ENCODE peak calls at places on chromosomes 11 and 22, in eight cellular contexts. One of them, this sample, is unnamed. For H3K4me1, the result is how much of the 10 kb centered on the place peaks cover.

GRCh38 chr11:118705111-118705741 is 25.8 kb upstream of the TREH start:
- ATAC-seq in GM12878: peak
- ATAC-seq in gastrocnemius medialis: no peak
- ATAC-seq in heart left ventricle: no peak
- ATAC-seq in A549: no peak
- ATAC-seq in body of pancreas: no peak
- ATAC-seq in right lobe of liver: no peak
- ATAC-seq in HepG2: no peak
- ATAC-seq in this sample: no peak

GRCh38 chr11:34405079-34405858 is 33.5 kb upstream of the CAT start:
- ATAC-seq in GM12878: peak
- ATAC-seq in gastrocnemius medialis: no peak
- ATAC-seq in heart left ventricle: no peak
- ATAC-seq in A549: no peak
- ATAC-seq in body of pancreas: no peak
- ATAC-seq in right lobe of liver: no peak
- ATAC-seq in HepG2: no peak
- ATAC-seq in this sample: no peak

GRCh38 chr11:41947392-41947791 is 487.9 kb upstream of the LRRC4C start:
- ATAC-seq in GM12878: no peak
- ATAC-seq in gastrocnemius medialis: no peak
- ATAC-seq in heart left ventricle: no peak
- ATAC-seq in A549: no peak
- ATAC-seq in body of pancreas: no peak
- ATAC-seq in right lobe of liver: no peak
- ATAC-seq in HepG2: no peak
- ATAC-seq in this sample: no peak

GRCh38 chr22:37824674-37825641 is 1.8 kb downstream of the GALR3 start:
- ATAC-seq in GM12878: no peak
- ATAC-seq in gastrocnemius medialis: no peak
- ATAC-seq in heart left ventricle: no peak
- ATAC-seq in A549: no peak
- ATAC-seq in body of pancreas: no peak
- ATAC-seq in right lobe of liver: peak
- ATAC-seq in HepG2: no peak
- ATAC-seq in this sample: no peak

GRCh38 chr22:27317156-27317555 is 484.4 kb downstream of the MN1 start:
- ATAC-seq in GM12878: no peak
- ATAC-seq in gastrocnemius medialis: no peak
- ATAC-seq in heart left ventricle: no peak
- ATAC-seq in A549: peak
- ATAC-seq in body of pancreas: no peak
- ATAC-seq in right lobe of liver: no peak
- ATAC-seq in HepG2: no peak
- ATAC-seq in this sample: no peak

GRCh38 chr22:17733484-17733883 is 40.8 kb downstream of the BID start:
- ATAC-seq in GM12878: no peak
- ATAC-seq in gastrocnemius medialis: no peak
- ATAC-seq in heart left ventricle: no peak
- ATAC-seq in A549: no peak
- ATAC-seq in body of pancreas: no peak
- ATAC-seq in right lobe of liver: no peak
- ATAC-seq in HepG2: no peak
- ATAC-seq in this sample: no peak

GRCh38 chr11:44376423-44376822 is 66.5 kb upstream of the ALX4 start:
- ATAC-seq in GM12878: no peak
- ATAC-seq in gastrocnemius medialis: no peak
- ATAC-seq in heart left ventricle: no peak
- ATAC-seq in A549: no peak
- ATAC-seq in body of pancreas: no peak
- ATAC-seq in right lobe of liver: no peak
- ATAC-seq in HepG2: no peak
- ATAC-seq in this sample: no peak

GRCh38 chr11:10628506-10629236 is 60.2 kb upstream of the LYVE1 start:
- ATAC-seq in GM12878: peak
- ATAC-seq in gastrocnemius medialis: no peak
- ATAC-seq in heart left ventricle: no peak
- ATAC-seq in A549: no peak
- ATAC-seq in body of pancreas: no peak
- ATAC-seq in right lobe of liver: no peak
- ATAC-seq in HepG2: no peak
- ATAC-seq in this sample: no peak

GRCh38 chr11:34986883-34987525 is 70.6 kb downstream of the PDHX start:
- ATAC-seq in GM12878: no peak
- ATAC-seq in gastrocnemius medialis: no peak
- ATAC-seq in heart left ventricle: no peak
- ATAC-seq in A549: no peak
- ATAC-seq in body of pancreas: peak
- ATAC-seq in right lobe of liver: peak
- ATAC-seq in HepG2: no peak
- ATAC-seq in this sample: no peak

GRCh38 chr11:33536178-33536577 is 164.4 kb downstream of the C11orf91 start:
- ATAC-seq in GM12878: no peak
- ATAC-seq in gastrocnemius medialis: no peak
- ATAC-seq in heart left ventricle: no peak
- ATAC-seq in A549: no peak
- ATAC-seq in body of pancreas: no peak
- ATAC-seq in right lobe of liver: no peak
- ATAC-seq in HepG2: no peak
- ATAC-seq in this sample: no peak

GRCh38 chr11:2203440-2204259 is 32.0 kb upstream of the TH start:
- ATAC-seq in GM12878: no peak
- ATAC-seq in gastrocnemius medialis: no peak
- ATAC-seq in heart left ventricle: no peak
- ATAC-seq in A549: no peak
- ATAC-seq in body of pancreas: no peak
- ATAC-seq in right lobe of liver: no peak
- ATAC-seq in HepG2: peak
- ATAC-seq in this sample: no peak

GRCh38 chr11:80086496-80087055 is 645.7 kb upstream of the TENM4 start:
- ATAC-seq in GM12878: no peak
- ATAC-seq in gastrocnemius medialis: no peak
- ATAC-seq in heart left ventricle: no peak
- ATAC-seq in A549: no peak
- ATAC-seq in body of pancreas: no peak
- ATAC-seq in right lobe of liver: no peak
- ATAC-seq in HepG2: no peak
- ATAC-seq in this sample: no peak

GRCh38 chr11:134374171-134374570 is 37.9 kb downstream of the B3GAT1 start:
- ATAC-seq in GM12878: no peak
- ATAC-seq in gastrocnemius medialis: no peak
- ATAC-seq in heart left ventricle: no peak
- ATAC-seq in A549: no peak
- ATAC-seq in body of pancreas: no peak
- ATAC-seq in right lobe of liver: no peak
- ATAC-seq in HepG2: no peak
- ATAC-seq in this sample: no peak

GRCh38 chr22:41380993-41381328 is 781 bp upstream of the TEF start:
- ATAC-seq in GM12878: peak
- ATAC-seq in gastrocnemius medialis: peak
- ATAC-seq in heart left ventricle: peak
- ATAC-seq in A549: peak
- ATAC-seq in body of pancreas: peak
- ATAC-seq in right lobe of liver: peak
- ATAC-seq in HepG2: peak
- ATAC-seq in this sample: peak

GRCh38 chr11:10975287-10975721 is 117.5 kb upstream of the ZBED5 start:
- ATAC-seq in GM12878: no peak
- ATAC-seq in gastrocnemius medialis: no peak
- ATAC-seq in heart left ventricle: no peak
- ATAC-seq in A549: no peak
- ATAC-seq in body of pancreas: no peak
- ATAC-seq in right lobe of liver: no peak
- ATAC-seq in HepG2: no peak
- ATAC-seq in this sample: no peak

GRCh38 chr22:42343551-42344081 is 73.2 kb upstream of the TCF20 start:
- ATAC-seq in GM12878: no peak
- ATAC-seq in gastrocnemius medialis: peak
- ATAC-seq in heart left ventricle: no peak
- ATAC-seq in A549: peak
- ATAC-seq in body of pancreas: peak
- ATAC-seq in right lobe of liver: no peak
- ATAC-seq in HepG2: no peak
- ATAC-seq in this sample: peak

GRCh38 chr11:58043379-58043778 is 12.6 kb downstream of the OR6Q1 start:
- ATAC-seq in GM12878: no peak
- ATAC-seq in gastrocnemius medialis: no peak
- ATAC-seq in heart left ventricle: no peak
- ATAC-seq in A549: no peak
- ATAC-seq in body of pancreas: no peak
- ATAC-seq in right lobe of liver: no peak
- ATAC-seq in HepG2: no peak
- ATAC-seq in this sample: no peak

GRCh38 chr11:3123316-3123715 is 41.8 kb downstream of the OSBPL5 start:
- ATAC-seq in GM12878: no peak
- ATAC-seq in gastrocnemius medialis: peak
- ATAC-seq in heart left ventricle: peak
- ATAC-seq in A549: no peak
- ATAC-seq in body of pancreas: no peak
- ATAC-seq in right lobe of liver: no peak
- ATAC-seq in HepG2: no peak
- ATAC-seq in this sample: peak

GRCh38 chr11:115581871-115582639 is 77.8 kb upstream of the CADM1 start:
- ATAC-seq in GM12878: no peak
- ATAC-seq in gastrocnemius medialis: no peak
- ATAC-seq in heart left ventricle: no peak
- ATAC-seq in A549: peak
- ATAC-seq in body of pancreas: no peak
- ATAC-seq in right lobe of liver: peak
- ATAC-seq in HepG2: peak
- ATAC-seq in this sample: no peak

GRCh38 chr11:1820463-1821325 is 14.1 kb upstream of the SYT8 start:
- ATAC-seq in GM12878: no peak
- ATAC-seq in gastrocnemius medialis: no peak
- ATAC-seq in heart left ventricle: no peak
- ATAC-seq in A549: no peak
- ATAC-seq in body of pancreas: no peak
- ATAC-seq in right lobe of liver: no peak
- ATAC-seq in HepG2: no peak
- ATAC-seq in this sample: no peak

GRCh38 chr11:57276857-57277505 is 39.9 kb upstream of the APLNR start:
- ATAC-seq in GM12878: no peak
- ATAC-seq in gastrocnemius medialis: peak
- ATAC-seq in heart left ventricle: peak
- ATAC-seq in A549: no peak
- ATAC-seq in body of pancreas: peak
- ATAC-seq in right lobe of liver: peak
- ATAC-seq in HepG2: no peak
- ATAC-seq in this sample: peak

GRCh38 chr11:32107647-32108046 is 16.8 kb downstream of the RCN1 start:
- ATAC-seq in GM12878: peak
- ATAC-seq in gastrocnemius medialis: no peak
- ATAC-seq in heart left ventricle: no peak
- ATAC-seq in A549: no peak
- ATAC-seq in body of pancreas: no peak
- ATAC-seq in right lobe of liver: no peak
- ATAC-seq in HepG2: no peak
- ATAC-seq in this sample: no peak

GRCh38 chr11:98589975-98590374 is 430.8 kb upstream of the CNTN5 start:
- ATAC-seq in GM12878: no peak
- ATAC-seq in gastrocnemius medialis: no peak
- ATAC-seq in heart left ventricle: no peak
- ATAC-seq in A549: no peak
- ATAC-seq in body of pancreas: no peak
- ATAC-seq in right lobe of liver: no peak
- ATAC-seq in HepG2: no peak
- ATAC-seq in this sample: no peak

GRCh38 chr11:13294178-13294577 is 16.6 kb downstream of the BMAL1 start:
- ATAC-seq in GM12878: peak
- ATAC-seq in gastrocnemius medialis: no peak
- ATAC-seq in heart left ventricle: no peak
- ATAC-seq in A549: no peak
- ATAC-seq in body of pancreas: no peak
- ATAC-seq in right lobe of liver: no peak
- ATAC-seq in HepG2: no peak
- ATAC-seq in this sample: no peak
- H3K4me1 ChIP-seq in GM12878: under half
- H3K4me1 ChIP-seq in gastrocnemius medialis: half or more
- H3K4me1 ChIP-seq in heart left ventricle: under half
- H3K4me1 ChIP-seq in A549: under half
- H3K4me1 ChIP-seq in body of pancreas: under half
- H3K4me1 ChIP-seq in right lobe of liver: under half
- H3K4me1 ChIP-seq in HepG2: under half
- H3K4me1 ChIP-seq in this sample: half or more

GRCh38 chr22:39095971-39096370 is 1.1 kb upstream of the APOBEC3H start:
- ATAC-seq in GM12878: no peak
- ATAC-seq in gastrocnemius medialis: no peak
- ATAC-seq in heart left ventricle: no peak
- ATAC-seq in A549: no peak
- ATAC-seq in body of pancreas: no peak
- ATAC-seq in right lobe of liver: no peak
- ATAC-seq in HepG2: no peak
- ATAC-seq in this sample: no peak

GRCh38 chr22:39094717-39095389 is 2.2 kb upstream of the APOBEC3H start:
- ATAC-seq in GM12878: no peak
- ATAC-seq in gastrocnemius medialis: no peak
- ATAC-seq in heart left ventricle: no peak
- ATAC-seq in A549: no peak
- ATAC-seq in body of pancreas: no peak
- ATAC-seq in right lobe of liver: no peak
- ATAC-seq in HepG2: no peak
- ATAC-seq in this sample: no peak

GRCh38 chr22:39098576-39098975 is 1.5 kb downstream of the APOBEC3H start:
- ATAC-seq in GM12878: peak
- ATAC-seq in gastrocnemius medialis: no peak
- ATAC-seq in heart left ventricle: no peak
- ATAC-seq in A549: no peak
- ATAC-seq in body of pancreas: no peak
- ATAC-seq in right lobe of liver: no peak
- ATAC-seq in HepG2: no peak
- ATAC-seq in this sample: no peak

GRCh38 chr22:39098026-39098425 is 982 bp downstream of the APOBEC3H start:
- ATAC-seq in GM12878: peak
- ATAC-seq in gastrocnemius medialis: no peak
- ATAC-seq in heart left ventricle: no peak
- ATAC-seq in A549: no peak
- ATAC-seq in body of pancreas: no peak
- ATAC-seq in right lobe of liver: no peak
- ATAC-seq in HepG2: peak
- ATAC-seq in this sample: no peak

GRCh38 chr22:39097098-39098020 is at the start of gene APOBEC3H:
- ATAC-seq in GM12878: peak
- ATAC-seq in gastrocnemius medialis: no peak
- ATAC-seq in heart left ventricle: no peak
- ATAC-seq in A549: peak
- ATAC-seq in body of pancreas: peak
- ATAC-seq in right lobe of liver: peak
- ATAC-seq in HepG2: peak
- ATAC-seq in this sample: no peak
- TF ChIP-seq POLR2A in GM12878: peak
- TF ChIP-seq POLR2A in gastrocnemius medialis: no peak
- TF ChIP-seq POLR2A in heart left ventricle: no peak
- TF ChIP-seq POLR2A in A549: no peak
- TF ChIP-seq POLR2A in body of pancreas: no peak
- TF ChIP-seq POLR2A in right lobe of liver: no peak
- TF ChIP-seq POLR2A in HepG2: no peak
- TF ChIP-seq POLR2A in this sample: no peak

GRCh38 chr22:23533328-23533762 is 46.7 kb downstream of the IGLL1 start:
- ATAC-seq in GM12878: peak
- ATAC-seq in gastrocnemius medialis: no peak
- ATAC-seq in heart left ventricle: no peak
- ATAC-seq in A549: peak
- ATAC-seq in body of pancreas: no peak
- ATAC-seq in right lobe of liver: no peak
- ATAC-seq in HepG2: peak
- ATAC-seq in this sample: no peak
- H3K4me1 ChIP-seq in GM12878: under half
- H3K4me1 ChIP-seq in gastrocnemius medialis: under half
- H3K4me1 ChIP-seq in heart left ventricle: under half
- H3K4me1 ChIP-seq in A549: under half
- H3K4me1 ChIP-seq in body of pancreas: under half
- H3K4me1 ChIP-seq in right lobe of liver: under half
- H3K4me1 ChIP-seq in HepG2: half or more
- H3K4me1 ChIP-seq in this sample: under half

GRCh38 chr11:90274362-90274761 is 51.5 kb upstream of the CHORDC1 start:
- ATAC-seq in GM12878: no peak
- ATAC-seq in gastrocnemius medialis: no peak
- ATAC-seq in heart left ventricle: no peak
- ATAC-seq in A549: no peak
- ATAC-seq in body of pancreas: no peak
- ATAC-seq in right lobe of liver: no peak
- ATAC-seq in HepG2: no peak
- ATAC-seq in this sample: no peak
- TF ChIP-seq POLR2A in GM12878: no peak
- TF ChIP-seq POLR2A in gastrocnemius medialis: no peak
- TF ChIP-seq POLR2A in heart left ventricle: no peak
- TF ChIP-seq POLR2A in A549: no peak
- TF ChIP-seq POLR2A in body of pancreas: no peak
- TF ChIP-seq POLR2A in right lobe of liver: no peak
- TF ChIP-seq POLR2A in HepG2: no peak
- TF ChIP-seq POLR2A in this sample: no peak

This sample was measured in gastroesophageal sphincter.